ENCODE peak calls at places on chromosomes 16 and 17, in four cellular contexts. J is lower lobe of right lung, L is sigmoid colon, N is GM13977. K is an unnamed sample.

GRCh38 chr17:73342549-73343167 is 30.9 kb upstream of the CDC42EP4 start:
- DNase-seq in L (no peak), J (no peak), N (no peak), K (no peak)

GRCh38 chr17:81113158-81113724 is 52.1 kb upstream of the PVALEF start:
- DNase-seq in L (no peak), N (no peak), J (no peak), K (no peak)

GRCh38 chr16:19559242-19559910 is 3.9 kb downstream of the VPS35L start:
- DNase-seq in J (no peak), N (peak; percentile 38), L (no peak), K (no peak)

GRCh38 chr16:81004646-81005353 is 1.9 kb downstream of the CMC2 start:
- DNase-seq in J (no peak), L (no peak), N (peak; percentile 27), K (no peak)

GRCh38 chr16:14562691-14563491 is 67.2 kb downstream of the PARN start:
- DNase-seq in L (peak; percentile 68), J (no peak), N (no peak), K (no peak)

GRCh38 chr17:70136131-70136530 is 33.2 kb upstream of the KCNJ2 start:
- DNase-seq in J (no peak), N (no peak), L (no peak), K (no peak)

GRCh38 chr17:47789611-47790520 is 31.7 kb downstream of the OSBPL7 start:
- DNase-seq in J (peak; percentile 58), N (peak; percentile 77), L (no peak), K (peak; percentile 69)

GRCh38 chr17:31439716-31440115 is 48.2 kb downstream of the RAB11FIP4 start:
- DNase-seq in J (no peak), L (no peak), N (no peak), K (no peak)

GRCh38 chr17:39209317-39210092 is 9.4 kb downstream of the RPL19 start:
- DNase-seq in N (no peak), J (peak; percentile 83), L (peak; percentile 95), K (no peak)

GRCh38 chr17:7477392-7478275 is 1.8 kb downstream of the ZBTB4 start:
- DNase-seq in L (peak; percentile 82), N (peak; percentile 13), J (peak; percentile 77), K (no peak)

GRCh38 chr17:4480929-4481898 is 17.5 kb upstream of the SPNS2 start:
- DNase-seq in J (peak; percentile 57), N (peak; percentile 64), L (no peak), K (no peak)

GRCh38 chr17:36643086-36643685 is 41.8 kb downstream of the MRM1 start:
- DNase-seq in J (no peak), N (no peak), L (no peak), K (no peak)

GRCh38 chr16:28140788-28141618 is 70.8 kb downstream of the XPO6 start:
- DNase-seq in L (no peak), N (peak; percentile 64), J (peak; percentile 53), K (no peak)